ENCODE peak calls at places on chromosomes 6 and 20, in four cellular contexts. T is HCT116, O is K562, W is HepG2. X is an unnamed sample.
A peak's percentile ranks its signal among the peaks of the same experiment; 100 is the strongest.

GRCh38 chr6:43286995-43287716 is 10.9 kb upstream of the SLC22A7 start:
- DNase-seq in T (no peak), O (peak; percentile 45), W (peak; percentile 71), X (no peak)

GRCh38 chr6:97630592-97630991 is 347.6 kb upstream of the MMS22L start:
- DNase-seq in T (no peak), O (no peak), W (no peak), X (no peak)

GRCh38 chr6:167470101-167470835 is 145.4 kb downstream of the TTLL2 start:
- DNase-seq in T (no peak), O (no peak), W (no peak), X (no peak)

GRCh38 chr6:158768396-158768795 is 50.8 kb downstream of the EZR start:
- DNase-seq in T (no peak), O (no peak), W (no peak), X (no peak)

GRCh38 chr20:20821496-20822260 is 109.2 kb upstream of the RALGAPA2 start:
- DNase-seq in T (no peak), O (no peak), W (no peak), X (no peak)

GRCh38 chr6:44035621-44036020 is 91.6 kb downstream of the MRPL14 start:
- DNase-seq in T (no peak), O (no peak), W (no peak), X (no peak)

GRCh38 chr6:43310624-43311023 is 2.0 kb upstream of the CRIP3 start:
- DNase-seq in T (no peak), O (no peak), W (no peak), X (no peak)

GRCh38 chr6:22298393-22299010 is 1.7 kb upstream of the PRL start:
- DNase-seq in T (no peak), O (no peak), W (no peak), X (no peak)

GRCh38 chr6:95690328-95690727 is 113.0 kb downstream of the MANEA start:
- DNase-seq in T (no peak), O (no peak), W (no peak), X (no peak)

GRCh38 chr20:25283221-25283951 is 35.5 kb downstream of the PYGB start:
- DNase-seq in T (no peak), O (no peak), W (no peak), X (no peak)

GRCh38 chr6:136723780-136724179 is 68.5 kb downstream of the MAP3K5 start:
- DNase-seq in T (no peak), O (no peak), W (no peak), X (no peak)

GRCh38 chr6:71531006-71531405 is 242.4 kb downstream of the OGFRL1 start:
- DNase-seq in T (no peak), O (no peak), W (no peak), X (no peak)

GRCh38 chr6:11975353-11975977 is 36.6 kb upstream of the HIVEP1 start:
- DNase-seq in T (no peak), O (peak; percentile 33), W (no peak), X (no peak)

GRCh38 chr6:69647726-69648125 is 149.1 kb downstream of the LMBRD1 start:
- DNase-seq in T (no peak), O (no peak), W (peak; percentile 1), X (no peak)

GRCh38 chr20:17557675-17558006 is 12.2 kb upstream of the DSTN start:
- DNase-seq in T (peak; percentile 78), O (no peak), W (peak; percentile 50), X (no peak)

GRCh38 chr6:1237636-1238035 is 74.3 kb upstream of the FOXQ1 start:
- DNase-seq in T (no peak), O (no peak), W (no peak), X (no peak)

GRCh38 chr6:149683256-149683860 is 34.5 kb downstream of the LATS1 start:
- DNase-seq in T (no peak), O (no peak), W (no peak), X (no peak)

GRCh38 chr6:22106445-22106844 is 190.4 kb downstream of the PRL start:
- DNase-seq in T (no peak), O (no peak), W (no peak), X (peak; percentile 21)

GRCh38 chr20:30376767-30377658 is 880.5 kb upstream of the DEFB115 start:
- DNase-seq in T (peak; percentile 68), O (peak; percentile 82), W (peak; percentile 87), X (peak; percentile 87)

GRCh38 chr6:162726997-162727346 is 594 bp downstream of the PRKN start:
- DNase-seq in T (no peak), O (no peak), W (no peak), X (no peak)

GRCh38 chr6:137315081-137315480 is 95.9 kb upstream of the IFNGR1 start:
- DNase-seq in T (no peak), O (no peak), W (peak; percentile 94), X (no peak)

GRCh38 chr20:61762208-61762710 is 303.4 kb downstream of the TAF4 start:
- DNase-seq in T (no peak), O (no peak), W (no peak), X (no peak)

GRCh38 chr6:140228491-140228890 is 854.0 kb upstream of the CITED2 start:
- DNase-seq in T (no peak), O (no peak), W (no peak), X (no peak)

GRCh38 chr6:7446056-7446455 is 56.4 kb downstream of the RIOK1 start:
- DNase-seq in T (no peak), O (no peak), W (no peak), X (no peak)

GRCh38 chr20:58619847-58620431 is 31.1 kb upstream of the STX16 start:
- DNase-seq in T (peak; percentile 38), O (no peak), W (no peak), X (no peak)

GRCh38 chr20:57013741-57014140 is 252.7 kb downstream of the BMP7 start:
- DNase-seq in T (no peak), O (peak; percentile 43), W (no peak), X (no peak)

GRCh38 chr6:116253188-116253504 is 729 bp downstream of the TSPYL4 start:
- DNase-seq in T (no peak), O (no peak), W (no peak), X (no peak)

GRCh38 chr6:109349419-109349987 is 32.8 kb downstream of the CD164 start:
- DNase-seq in T (no peak), O (no peak), W (peak; percentile 23), X (peak; percentile 43)

GRCh38 chr6:35378281-35378680 is 35.9 kb downstream of the PPARD start:
- DNase-seq in T (no peak), O (no peak), W (no peak), X (no peak)

GRCh38 chr20:37469531-37469930 is 51.5 kb upstream of the NNAT start:
- DNase-seq in T (no peak), O (no peak), W (no peak), X (no peak)

GRCh38 chr20:478949-479429 is 16.7 kb upstream of the TBC1D20 start:
- DNase-seq in T (peak; percentile 41), O (peak; percentile 29), W (peak; percentile 84), X (peak; percentile 56)

GRCh38 chr6:105442369-105442768 is 39.5 kb upstream of the PREP start:
- DNase-seq in T (no peak), O (no peak), W (no peak), X (no peak)

GRCh38 chr20:50438986-50439407 is 71.2 kb upstream of the PTPN1 start:
- DNase-seq in T (peak; percentile 81), O (peak; percentile 26), W (no peak), X (no peak)

GRCh38 chr6:118594877-118595276 is 46.8 kb downstream of the PLN start:
- DNase-seq in T (no peak), O (no peak), W (no peak), X (no peak)

GRCh38 chr6:50843842-50844241 is 25.2 kb downstream of the TFAP2B start:
- DNase-seq in T (no peak), O (peak; percentile 69), W (no peak), X (no peak)

GRCh38 chr6:142013286-142013685 is 119.4 kb upstream of the GJE1 start:
- DNase-seq in T (peak; percentile 84), O (no peak), W (no peak), X (no peak)

GRCh38 chr6:87473419-87473903 is 687 bp downstream of the SLC35A1 start:
- DNase-seq in T (no peak), O (no peak), W (peak; percentile 20), X (no peak)

GRCh38 chr6:5817869-5818268 is 188.9 kb downstream of the NRN1 start:
- DNase-seq in T (no peak), O (no peak), W (no peak), X (no peak)
- TF ChIP-seq REST in T (peak; percentile 24), O (no peak), W (peak; percentile 80), X (peak; percentile 81)

GRCh38 chr6:128275030-128275429 is 245.4 kb downstream of the PTPRK start:
- DNase-seq in T (no peak), O (no peak), W (no peak), X (no peak)
- TF ChIP-seq MAX in T (no peak), O (no peak), W (no peak), X (no peak)

DNA sequence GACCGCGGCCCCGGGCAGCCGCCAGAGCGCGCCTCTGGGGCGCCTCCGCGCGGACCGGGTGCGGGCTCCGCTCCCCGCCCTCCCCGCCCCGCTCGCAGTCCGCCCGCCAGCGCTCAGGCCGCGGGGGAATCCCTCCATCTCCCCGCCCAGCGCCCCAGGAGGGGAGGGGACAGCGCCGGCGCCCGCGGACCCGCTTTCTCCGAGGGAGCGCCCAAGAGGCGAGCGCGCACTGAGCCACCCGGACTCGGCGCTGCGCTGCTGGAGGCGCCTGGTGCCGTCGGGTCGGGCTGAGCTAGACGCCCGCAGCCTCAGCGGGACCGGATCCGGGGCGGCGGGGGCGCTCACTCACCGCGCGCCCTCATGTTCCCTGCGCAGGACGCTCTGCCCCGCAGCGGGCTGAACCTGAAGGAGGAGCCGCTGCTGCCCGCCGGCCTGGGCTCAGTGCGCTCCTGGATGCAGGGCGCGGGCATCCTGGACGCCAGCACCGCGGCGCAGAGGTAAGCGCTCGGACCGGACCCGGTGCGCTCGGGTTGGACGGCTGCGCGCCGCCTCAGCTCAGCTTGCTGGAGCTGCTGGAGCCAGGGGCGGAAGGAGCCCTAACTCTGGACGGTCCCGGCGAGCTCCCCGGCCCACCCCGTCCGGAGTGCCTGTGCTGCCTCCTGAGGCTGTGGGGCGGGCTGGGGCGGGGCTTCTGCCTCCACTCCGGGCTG is 861 bp downstream of the EBF4 start:
- DNase-seq in T (no peak), O (no peak), W (no peak), X (peak; percentile 90)
- TF ChIP-seq ELF1 in T (no peak), O (no peak), W (no peak), X (no peak)

DNA sequence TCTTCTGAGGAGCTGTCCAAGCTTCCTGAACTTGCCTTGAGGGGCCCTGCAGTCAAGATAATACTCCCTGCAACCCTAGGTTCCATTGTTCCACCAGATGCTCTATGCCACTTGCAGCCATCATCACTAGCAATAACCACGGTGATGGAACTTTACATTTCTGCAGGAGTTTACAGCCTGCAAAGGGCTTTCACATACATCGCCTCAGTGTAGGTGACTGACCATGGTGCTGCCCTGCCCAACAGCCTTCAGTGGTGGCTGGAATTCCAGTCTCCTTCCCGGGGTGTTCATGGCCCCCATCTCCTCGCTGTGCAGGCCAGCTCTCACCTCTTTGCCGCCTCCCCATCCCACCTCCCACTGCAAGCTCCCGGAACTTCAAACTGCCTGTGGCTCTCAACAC is 225.5 kb upstream of the ECI2 start:
- DNase-seq in T (no peak), O (no peak), W (no peak), X (no peak)
- TF ChIP-seq REST in T (no peak), O (peak; percentile 84), W (no peak), X (peak; percentile 68)

GRCh38 chr6:146578054-146578453 is 20.7 kb upstream of the ADGB start:
- DNase-seq in T (no peak), O (no peak), W (no peak), X (no peak)
- TF ChIP-seq MAX in T (no peak), O (no peak), W (no peak), X (no peak)

GRCh38 chr6:30323806-30324205 is 2.9 kb upstream of the TRIM39 start:
- DNase-seq in T (no peak), O (no peak), W (no peak), X (no peak)
- TF ChIP-seq ELF1 in T (no peak), O (no peak), W (no peak), X (no peak)

GRCh38 chr20:63162206-63162770 is 53.6 kb downstream of the YTHDF1 start:
- DNase-seq in T (no peak), O (no peak), W (no peak), X (no peak)
- TF ChIP-seq REST in T (no peak), O (no peak), W (no peak), X (no peak)

X was measured in SK-N-SH.